ENCODE peak calls at places on chromosomes 13 and 19, in ten cellular contexts. L, S, A, P, M, O, D, V, Y and Z are unnamed samples. For H3K4me1, the result is how much of the 10 kb centered on the place peaks cover.

GRCh38 chr13:32881792-32882175 is 134.4 kb upstream of the KL start:
- DNase-seq in P (no peak), A (no peak), V (no peak), Y (no peak), D (no peak), L (no peak), S (no peak), M (no peak), O (no peak), Z (no peak)

GRCh38 chr19:49512970-49513745 is 697 bp downstream of the FCGRT start:
- DNase-seq in L (no peak), O (peak), Y (peak), A (peak), D (peak), V (peak), M (no peak), P (no peak), S (peak), Z (peak)

GRCh38 chr13:52345048-52345447 is 60.9 kb downstream of the THSD1 start:
- DNase-seq in A (no peak), P (no peak), O (no peak), M (peak), V (no peak), Y (no peak), S (no peak), L (no peak), D (no peak), Z (no peak)

GRCh38 chr19:10899171-10899653 is 27.9 kb downstream of the CARM1 start:
- DNase-seq in P (peak), A (peak), D (peak), S (no peak), O (no peak), L (peak), Y (peak), V (peak), M (no peak), Z (peak)

GRCh38 chr19:49614096-49614857 is 23.3 kb downstream of the PRR12 start:
- DNase-seq in L (no peak), V (no peak), O (no peak), S (no peak), D (no peak), A (no peak), P (no peak), Y (no peak), M (peak), Z (no peak)

GRCh38 chr13:72960541-72960940 is 98.3 kb upstream of the KLF5 start:
- DNase-seq in Y (no peak), L (no peak), P (no peak), A (no peak), M (no peak), D (no peak), O (no peak), S (no peak), V (no peak), Z (peak)

GRCh38 chr13:95948646-95949045 is 104.6 kb downstream of the UGGT2 start:
- DNase-seq in P (no peak), D (no peak), S (no peak), V (no peak), L (no peak), O (no peak), Y (no peak), A (no peak), M (peak), Z (no peak)

GRCh38 chr13:35349673-35350278 is 126.7 kb downstream of the MAB21L1 start:
- DNase-seq in S (no peak), A (no peak), L (no peak), V (no peak), Y (no peak), D (no peak), P (no peak), M (peak), O (no peak), Z (peak)

GRCh38 chr13:77022341-77022740 is 4.6 kb downstream of the FBXL3 start:
- DNase-seq in D (no peak), A (no peak), M (peak), O (no peak), Y (no peak), P (no peak), L (no peak), V (no peak), S (no peak), Z (no peak)

GRCh38 chr19:5952193-5953033 is 25.5 kb downstream of the RANBP3 start:
- DNase-seq in S (no peak), L (no peak), O (no peak), P (no peak), Y (no peak), D (no peak), V (no peak), A (no peak), M (no peak), Z (no peak)

GRCh38 chr13:64928704-64929499 is 2301.2 kb downstream of the PCDH9 start:
- DNase-seq in M (peak), A (no peak), O (no peak), L (no peak), S (no peak), D (no peak), V (no peak), P (no peak), Y (no peak), Z (no peak)

GRCh38 chr19:55638864-55639359 is 1.9 kb upstream of the ZNF580 start:
- DNase-seq in P (no peak), O (no peak), S (peak), V (no peak), M (peak), D (no peak), Y (no peak), L (no peak), A (no peak), Z (no peak)

GRCh38 chr19:31350033-31350692 is 927 bp upstream of the TSHZ3 start:
- DNase-seq in S (peak), D (no peak), P (no peak), O (peak), M (peak), L (no peak), A (no peak), Y (peak), V (peak), Z (no peak)

GRCh38 chr13:97386832-97387486 is 47.0 kb upstream of the RAP2A start:
- DNase-seq in S (no peak), V (peak), A (peak), L (no peak), M (peak), D (no peak), O (no peak), Y (no peak), P (no peak), Z (no peak)

GRCh38 chr13:36374063-36374462 is 27.9 kb upstream of the SPART start:
- DNase-seq in O (no peak), Y (no peak), V (no peak), A (no peak), P (no peak), S (no peak), D (no peak), M (no peak), L (no peak), Z (no peak)

GRCh38 chr13:49044008-49044407 is 68.3 kb downstream of the FNDC3A start:
- DNase-seq in A (no peak), Y (no peak), O (no peak), S (no peak), M (no peak), P (no peak), L (no peak), V (no peak), D (no peak), Z (no peak)

GRCh38 chr13:67069117-67069767 is 160.9 kb downstream of the PCDH9 start:
- DNase-seq in A (no peak), D (no peak), Y (no peak), M (peak), S (no peak), V (no peak), P (no peak), L (no peak), O (no peak), Z (no peak)

GRCh38 chr19:33210266-33210940 is 15.2 kb downstream of the SLC7A10 start:
- DNase-seq in P (no peak), M (no peak), D (peak), L (no peak), O (no peak), S (no peak), V (no peak), Y (no peak), A (no peak), Z (no peak)

GRCh38 chr13:31045621-31046081 is 113.2 kb downstream of the TEX26 start:
- DNase-seq in D (no peak), P (no peak), O (peak), M (peak), A (peak), S (peak), Y (no peak), L (peak), V (peak), Z (peak)

GRCh38 chr19:2983351-2984195 is 6.2 kb downstream of the TLE6 start:
- DNase-seq in M (peak), L (no peak), V (peak), Y (peak), S (peak), O (peak), P (peak), D (no peak), A (peak), Z (no peak)

GRCh38 chr19:31113250-31113685 is 236.0 kb downstream of the TSHZ3 start:
- DNase-seq in S (no peak), A (no peak), L (no peak), Y (no peak), V (no peak), M (no peak), O (no peak), D (no peak), P (no peak), Z (no peak)

GRCh38 chr13:41637578-41637977 is 180.2 kb downstream of the RGCC start:
- DNase-seq in M (no peak), S (no peak), V (no peak), A (no peak), O (no peak), Y (no peak), D (no peak), L (no peak), P (no peak), Z (no peak)

GRCh38 chr19:782195-783043 is 14.8 kb upstream of the PTBP1 start:
- DNase-seq in V (no peak), P (peak), O (no peak), S (no peak), D (no peak), L (no peak), M (peak), Y (no peak), A (no peak), Z (peak)

GRCh38 chr19:8635422-8635821 is 5.0 kb downstream of the NFILZ start:
- DNase-seq in V (no peak), O (no peak), Y (no peak), A (no peak), D (no peak), M (no peak), S (no peak), L (no peak), P (no peak), Z (no peak)

GRCh38 chr13:91119643-91120042 is 227.8 kb upstream of the MIR17HG start:
- DNase-seq in L (no peak), D (no peak), Y (no peak), S (no peak), V (no peak), M (no peak), O (no peak), P (no peak), A (no peak), Z (no peak)

GRCh38 chr13:85377783-85378182 is 421.4 kb downstream of the SLITRK6 start:
- DNase-seq in Y (no peak), S (no peak), D (no peak), L (no peak), M (no peak), O (no peak), V (no peak), A (no peak), P (no peak), Z (no peak)

GRCh38 chr19:17305517-17306284 is at the start of gene MRPL34:
- DNase-seq in A (peak), D (peak), S (peak), P (peak), O (peak), V (peak), M (peak), Y (peak), L (peak), Z (peak)

GRCh38 chr19:57947088-57947418 is 453 bp downstream of the ZNF256 start:
- DNase-seq in O (no peak), Y (no peak), L (no peak), A (no peak), M (no peak), D (no peak), V (peak), S (no peak), P (no peak), Z (no peak)

GRCh38 chr13:41658057-41658642 is 200.8 kb downstream of the RGCC start:
- DNase-seq in D (no peak), L (no peak), Y (no peak), O (no peak), M (peak), V (no peak), P (no peak), A (no peak), S (no peak), Z (no peak)

GRCh38 chr13:52925775-52926285 is 77.4 kb upstream of the PCDH8 start:
- DNase-seq in M (no peak), V (no peak), D (no peak), Y (peak), O (no peak), L (no peak), S (no peak), A (no peak), P (no peak), Z (no peak)

GRCh38 chr13:43861863-43862262 is 17.7 kb downstream of the CCDC122 start:
- DNase-seq in M (no peak), D (no peak), P (no peak), V (no peak), O (no peak), L (no peak), Y (no peak), S (no peak), A (no peak), Z (no peak)

GRCh38 chr19:38151242-38151641 is 72.8 kb downstream of the DPF1 start:
- DNase-seq in Y (no peak), D (no peak), A (no peak), V (no peak), L (no peak), M (no peak), P (no peak), O (no peak), S (no peak), Z (no peak)

GRCh38 chr13:48653074-48654054 is at the start of gene CYSLTR2:
- DNase-seq in M (peak), Y (no peak), O (no peak), A (no peak), D (no peak), S (no peak), V (no peak), P (no peak), L (no peak), Z (peak)

GRCh38 chr19:40755248-40755624 is 4.2 kb downstream of the SNRPA start:
- DNase-seq in V (no peak), P (no peak), Y (no peak), S (no peak), L (no peak), M (no peak), D (no peak), O (no peak), A (no peak), Z (no peak)
- H3K4me1 ChIP-seq in V (half or more), P (under half), Y (under half), S (under half), L (under half), M (under half), D (under half), O (under half), A (under half), Z (under half)

DNA sequence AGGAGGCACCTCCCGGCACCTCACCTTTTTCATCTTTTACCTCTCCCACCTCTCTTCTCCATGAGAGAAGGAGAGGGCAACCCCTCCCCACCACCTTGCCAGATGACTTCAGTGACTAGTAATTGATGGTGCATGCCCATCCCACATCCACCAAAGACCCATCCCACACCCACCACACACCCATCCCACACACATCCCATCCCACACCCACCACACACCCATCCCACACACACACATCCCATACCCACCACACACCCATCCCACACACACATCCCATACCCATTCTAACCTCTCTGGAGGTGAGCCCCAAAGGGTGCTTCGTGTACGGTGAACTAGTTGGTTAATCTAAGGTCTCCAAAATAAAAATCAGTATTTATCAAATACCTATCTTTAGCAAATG is 44.7 kb downstream of the STK24 start:
- DNase-seq in Y (no peak), P (no peak), M (no peak), V (no peak), A (no peak), O (no peak), L (no peak), D (no peak), S (no peak), Z (no peak)
- H3K27ac ChIP-seq in Y (no peak), P (no peak), M (no peak), V (no peak), A (no peak), O (no peak), L (no peak), D (no peak), S (no peak), Z (no peak)

DNA sequence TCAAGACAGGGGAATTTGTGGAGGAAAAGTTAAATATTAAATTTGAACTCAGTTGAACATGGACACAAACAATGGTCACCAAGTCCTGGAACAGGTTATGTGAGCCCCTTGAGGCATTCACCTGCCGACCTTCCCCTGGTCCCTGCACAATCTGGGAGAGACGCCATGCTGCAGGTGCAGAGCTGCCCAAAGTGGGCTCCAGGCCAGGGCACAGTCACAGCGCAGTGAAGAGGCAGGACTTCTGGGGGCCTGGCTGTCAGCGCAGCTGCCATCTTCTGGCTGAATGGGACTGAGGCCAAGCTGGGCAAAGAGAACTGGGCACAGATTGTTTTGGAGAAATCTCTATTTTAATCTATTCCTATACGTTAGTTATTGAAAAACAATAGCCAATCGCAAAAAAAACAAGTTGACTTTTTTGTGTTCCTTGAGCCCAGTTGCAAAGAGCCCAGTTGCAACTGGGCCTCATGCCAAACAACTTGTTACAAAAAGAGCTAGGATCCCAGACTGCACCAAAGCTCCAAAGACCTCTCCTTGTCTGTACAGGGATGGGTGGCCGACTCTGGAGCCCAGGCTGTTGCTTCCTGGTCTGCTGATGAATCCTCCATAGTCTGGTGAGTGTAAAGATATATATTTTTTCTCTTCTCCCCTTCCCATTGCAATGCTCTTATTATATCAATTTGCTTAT is 1.2 kb upstream of the ZNF626 start:
- DNase-seq in L (no peak), S (peak), P (no peak), A (no peak), V (no peak), Y (no peak), O (no peak), M (no peak), D (no peak), Z (no peak)
- H3K4me1 ChIP-seq in L (under half), S (under half), P (under half), A (under half), V (under half), Y (under half), O (under half), M (under half), D (under half), Z (under half)

DNA sequence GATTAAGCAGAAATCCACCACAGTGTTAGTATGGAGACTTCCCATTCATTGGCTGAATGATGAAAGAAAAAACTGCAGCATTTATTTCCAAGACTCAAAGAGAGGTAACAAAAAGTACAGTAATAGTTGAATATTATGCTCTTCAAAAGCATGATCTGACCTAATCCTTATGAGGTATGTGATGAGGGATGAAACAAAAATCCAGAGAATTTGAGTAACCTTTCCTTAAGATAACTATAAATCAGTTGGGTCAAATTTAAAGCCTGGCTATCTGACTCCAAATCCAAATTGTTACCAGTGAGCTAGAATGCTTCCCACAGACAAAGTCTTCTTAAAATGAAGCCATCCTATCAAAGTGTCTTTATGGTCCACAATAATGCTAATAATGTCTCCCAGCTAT is 38.1 kb downstream of the NUFIP1 start:
- DNase-seq in S (no peak), D (no peak), M (no peak), A (no peak), V (no peak), Y (no peak), P (no peak), L (no peak), O (no peak), Z (no peak)
- H3K27ac ChIP-seq in S (no peak), D (no peak), M (no peak), A (no peak), V (no peak), Y (no peak), P (no peak), L (no peak), O (no peak), Z (no peak)

GRCh38 chr19:47099576-47100050 is 14.0 kb downstream of the ZC3H4 start:
- DNase-seq in O (no peak), D (no peak), M (no peak), A (no peak), S (no peak), Y (no peak), P (no peak), L (no peak), V (no peak), Z (no peak)
- H3K4me1 ChIP-seq in O (under half), D (under half), M (under half), A (under half), S (under half), Y (half or more), P (half or more), L (under half), V (half or more), Z (under half)

GRCh38 chr19:13004273-13004672 is 9.0 kb downstream of the NFIX start:
- DNase-seq in M (no peak), D (no peak), A (peak), Y (no peak), V (no peak), P (no peak), O (no peak), L (no peak), S (no peak), Z (peak)
- H3K27ac ChIP-seq in M (no peak), D (no peak), A (peak), Y (peak), V (no peak), P (no peak), O (peak), L (no peak), S (no peak), Z (no peak)

DNA sequence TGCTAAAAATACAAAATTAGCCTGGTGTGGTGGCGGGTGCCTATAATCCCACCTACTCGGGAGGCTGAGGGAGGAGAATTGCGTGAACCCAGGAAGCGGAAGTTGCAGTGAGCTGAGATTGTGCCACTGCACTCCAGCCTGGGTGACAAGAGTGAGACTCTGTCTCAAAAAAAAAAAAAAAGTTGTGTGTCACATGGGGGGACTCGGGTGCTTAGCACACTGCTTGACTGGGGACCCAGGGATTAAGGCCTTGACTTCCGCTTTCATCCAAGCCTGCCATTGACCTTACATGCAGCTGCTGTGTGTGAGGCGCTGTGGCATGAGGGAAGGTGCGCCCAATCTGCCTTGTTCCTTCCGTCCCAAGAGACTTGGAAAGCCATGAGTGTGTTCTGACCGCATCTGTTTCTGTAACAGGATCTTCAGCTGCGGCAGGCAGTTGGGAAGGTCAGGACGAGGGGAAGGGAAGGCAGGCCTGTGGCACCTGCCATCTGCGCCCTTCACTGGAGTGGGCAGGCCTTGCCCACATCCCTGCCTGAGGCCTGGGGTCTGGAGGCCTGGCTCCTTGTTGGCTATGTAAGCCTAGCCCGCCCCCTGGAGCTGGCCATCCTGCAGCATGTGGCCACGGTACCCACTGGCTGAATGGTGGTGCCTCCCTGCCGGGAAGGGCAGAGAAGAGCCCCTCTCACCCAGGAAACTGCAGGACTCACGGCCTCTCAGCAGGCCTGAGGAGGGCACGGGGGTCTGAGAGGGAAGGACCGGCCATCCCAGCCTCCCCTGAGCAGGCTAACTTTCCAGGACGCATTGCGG is 23.0 kb downstream of the PPP1R37 start:
- DNase-seq in M (no peak), Y (no peak), A (no peak), P (no peak), D (no peak), O (no peak), S (no peak), L (no peak), V (no peak), Z (no peak)
- H3K4me1 ChIP-seq in M (under half), Y (under half), A (half or more), P (under half), D (under half), O (under half), S (under half), L (under half), V (half or more), Z (under half)